ENCODE peak calls at places on chromosome 17, in four cellular contexts. One of them, this sample, is unnamed.

GRCh38 chr17:75430159-75430748 is 24.8 kb upstream of the GRB2 start:
- DNase-seq in WTC11: peak
- DNase-seq in A549: peak
- DNase-seq in HepG2: peak
- DNase-seq in this sample: no peak

GRCh38 chr17:58446086-58446485 is 28.8 kb upstream of the RNF43 start:
- DNase-seq in A549: no peak
- DNase-seq in WTC11: no peak
- DNase-seq in HepG2: no peak
- DNase-seq in this sample: no peak

GRCh38 chr17:6639651-6640535 is 618 bp downstream of the KIAA0753 start:
- DNase-seq in A549: no peak
- DNase-seq in HepG2: no peak
- DNase-seq in WTC11: peak
- DNase-seq in this sample: peak

GRCh38 chr17:57506253-57506911 is 238.7 kb downstream of the CCDC182 start:
- DNase-seq in HepG2: no peak
- DNase-seq in WTC11: no peak
- DNase-seq in A549: no peak
- DNase-seq in this sample: no peak

GRCh38 chr17:9336817-9337216 is 238.8 kb downstream of the STX8 start:
- DNase-seq in HepG2: no peak
- DNase-seq in WTC11: no peak
- DNase-seq in A549: no peak
- DNase-seq in this sample: no peak

GRCh38 chr17:77492446-77493237 is 351.9 kb downstream of the SEC14L1 start:
- DNase-seq in WTC11: peak
- DNase-seq in A549: no peak
- DNase-seq in HepG2: no peak
- DNase-seq in this sample: no peak

GRCh38 chr17:4018446-4018845 is 54.2 kb upstream of the ATP2A3 start:
- DNase-seq in HepG2: no peak
- DNase-seq in WTC11: no peak
- DNase-seq in A549: no peak
- DNase-seq in this sample: no peak

GRCh38 chr17:39791296-39791992 is 53.7 kb downstream of the GRB7 start:
- DNase-seq in A549: no peak
- DNase-seq in WTC11: no peak
- DNase-seq in HepG2: no peak
- DNase-seq in this sample: no peak

GRCh38 chr17:67850991-67851631 is 25.8 kb downstream of the BPTF start:
- DNase-seq in WTC11: no peak
- DNase-seq in A549: no peak
- DNase-seq in HepG2: no peak
- DNase-seq in this sample: no peak

GRCh38 chr17:62681061-62681938 is 53.8 kb downstream of the MRC2 start:
- DNase-seq in HepG2: no peak
- DNase-seq in WTC11: no peak
- DNase-seq in A549: no peak
- DNase-seq in this sample: peak

GRCh38 chr17:42347198-42347597 is 41.0 kb downstream of the STAT3 start:
- DNase-seq in WTC11: no peak
- DNase-seq in A549: no peak
- DNase-seq in HepG2: no peak
- DNase-seq in this sample: no peak

GRCh38 chr17:49365667-49366066 is 3.6 kb upstream of the ZNF652 start:
- DNase-seq in A549: peak
- DNase-seq in HepG2: peak
- DNase-seq in WTC11: peak
- DNase-seq in this sample: peak

GRCh38 chr17:40499551-40500189 is 1.8 kb downstream of the TNS4 start:
- DNase-seq in A549: peak
- DNase-seq in HepG2: peak
- DNase-seq in WTC11: peak
- DNase-seq in this sample: no peak

GRCh38 chr17:28982191-28982793 is 23.5 kb downstream of the SEZ6 start:
- DNase-seq in HepG2: peak
- DNase-seq in A549: no peak
- DNase-seq in WTC11: no peak
- DNase-seq in this sample: no peak

GRCh38 chr17:6995500-6996255 is at the start of gene ALOX12:
- DNase-seq in A549: no peak
- DNase-seq in WTC11: peak
- DNase-seq in HepG2: no peak
- DNase-seq in this sample: no peak

GRCh38 chr17:28549274-28550132 is 2.9 kb downstream of the UNC119 start:
- DNase-seq in A549: no peak
- DNase-seq in HepG2: no peak
- DNase-seq in WTC11: no peak
- DNase-seq in this sample: no peak

GRCh38 chr17:81200695-81201580 is 21.8 kb downstream of the CEP131 start:
- DNase-seq in WTC11: no peak
- DNase-seq in HepG2: peak
- DNase-seq in A549: peak
- DNase-seq in this sample: peak

GRCh38 chr17:63939884-63940283 is 7.8 kb upstream of the CD79B start:
- DNase-seq in HepG2: no peak
- DNase-seq in WTC11: no peak
- DNase-seq in A549: no peak
- DNase-seq in this sample: no peak

GRCh38 chr17:43543771-43544575 is 2.2 kb downstream of the ETV4 start:
- DNase-seq in HepG2: peak
- DNase-seq in A549: no peak
- DNase-seq in WTC11: peak
- DNase-seq in this sample: peak

GRCh38 chr17:34606721-34607120 is 27.3 kb downstream of the TMEM132E start:
- DNase-seq in A549: no peak
- DNase-seq in HepG2: no peak
- DNase-seq in WTC11: no peak
- DNase-seq in this sample: no peak

GRCh38 chr17:29855686-29856085 is 74.3 kb downstream of the SSH2 start:
- DNase-seq in WTC11: no peak
- DNase-seq in A549: no peak
- DNase-seq in HepG2: no peak
- DNase-seq in this sample: no peak

GRCh38 chr17:7327501-7327900 is 1.6 kb downstream of the NEURL4 start:
- DNase-seq in A549: no peak
- DNase-seq in HepG2: no peak
- DNase-seq in WTC11: no peak
- DNase-seq in this sample: no peak

GRCh38 chr17:35900280-35900679 is 20.1 kb upstream of the CCL5 start:
- DNase-seq in WTC11: no peak
- DNase-seq in HepG2: no peak
- DNase-seq in A549: no peak
- DNase-seq in this sample: no peak

GRCh38 chr17:47978324-47978723 is 7.4 kb downstream of the CDK5RAP3 start:
- DNase-seq in HepG2: peak
- DNase-seq in A549: peak
- DNase-seq in WTC11: peak
- DNase-seq in this sample: peak

GRCh38 chr17:3870871-3871306 is 22.0 kb downstream of the CAMKK1 start:
- DNase-seq in WTC11: no peak
- DNase-seq in HepG2: no peak
- DNase-seq in A549: no peak
- DNase-seq in this sample: peak

GRCh38 chr17:57404073-57404472 is 147.8 kb downstream of the MSI2 start:
- DNase-seq in A549: peak
- DNase-seq in WTC11: no peak
- DNase-seq in HepG2: peak
- DNase-seq in this sample: no peak

GRCh38 chr17:70677783-70678647 is 508.7 kb downstream of the KCNJ2 start:
- DNase-seq in WTC11: peak
- DNase-seq in A549: no peak
- DNase-seq in HepG2: peak
- DNase-seq in this sample: no peak

GRCh38 chr17:50194441-50195195 is 6.8 kb downstream of the COL1A1 start:
- DNase-seq in A549: no peak
- DNase-seq in HepG2: no peak
- DNase-seq in WTC11: no peak
- DNase-seq in this sample: no peak

GRCh38 chr17:79305376-79305775 is 230.8 kb downstream of the ENGASE start:
- DNase-seq in A549: no peak
- DNase-seq in WTC11: no peak
- DNase-seq in HepG2: no peak
- DNase-seq in this sample: peak

GRCh38 chr17:31523862-31524730 is 132.6 kb downstream of the RAB11FIP4 start:
- DNase-seq in A549: no peak
- DNase-seq in HepG2: no peak
- DNase-seq in WTC11: no peak
- DNase-seq in this sample: no peak

GRCh38 chr17:77281024-77281903 is 140.5 kb downstream of the SEC14L1 start:
- DNase-seq in A549: peak
- DNase-seq in HepG2: peak
- DNase-seq in WTC11: peak
- DNase-seq in this sample: peak

GRCh38 chr17:66435182-66435581 is 132.8 kb downstream of the PRKCA start:
- DNase-seq in A549: no peak
- DNase-seq in HepG2: no peak
- DNase-seq in WTC11: no peak
- DNase-seq in this sample: no peak

GRCh38 chr17:6388416-6388815 is 46.5 kb downstream of the AIPL1 start:
- DNase-seq in WTC11: no peak
- DNase-seq in A549: no peak
- DNase-seq in HepG2: no peak
- DNase-seq in this sample: no peak

GRCh38 chr17:39096435-39097158 is 54.8 kb downstream of the PLXDC1 start:
- DNase-seq in A549: no peak
- DNase-seq in HepG2: no peak
- DNase-seq in WTC11: no peak
- DNase-seq in this sample: no peak

GRCh38 chr17:45780921-45781320 is 3.2 kb upstream of the CRHR1 start:
- DNase-seq in WTC11: no peak
- DNase-seq in A549: no peak
- DNase-seq in HepG2: no peak
- DNase-seq in this sample: no peak

GRCh38 chr17:19387921-19388521 is 1.0 kb upstream of the MFAP4 start:
- DNase-seq in WTC11: no peak
- DNase-seq in A549: no peak
- DNase-seq in HepG2: no peak
- DNase-seq in this sample: no peak

GRCh38 chr17:78653382-78653781 is 76.2 kb upstream of the DNAH17 start:
- DNase-seq in WTC11: no peak
- DNase-seq in A549: no peak
- DNase-seq in HepG2: no peak
- DNase-seq in this sample: no peak

GRCh38 chr17:57652811-57653210 is 92.3 kb downstream of the CCDC182 start:
- DNase-seq in A549: no peak
- DNase-seq in WTC11: no peak
- DNase-seq in HepG2: no peak
- DNase-seq in this sample: no peak

GRCh38 chr17:48570325-48571023 is 7.7 kb downstream of the HOXB4 start:
- DNase-seq in WTC11: no peak
- DNase-seq in HepG2: no peak
- DNase-seq in A549: no peak
- DNase-seq in this sample: peak

GRCh38 chr17:9370464-9370863 is 205.2 kb downstream of the STX8 start:
- DNase-seq in WTC11: no peak
- DNase-seq in A549: no peak
- DNase-seq in HepG2: peak
- DNase-seq in this sample: no peak

DNA sequence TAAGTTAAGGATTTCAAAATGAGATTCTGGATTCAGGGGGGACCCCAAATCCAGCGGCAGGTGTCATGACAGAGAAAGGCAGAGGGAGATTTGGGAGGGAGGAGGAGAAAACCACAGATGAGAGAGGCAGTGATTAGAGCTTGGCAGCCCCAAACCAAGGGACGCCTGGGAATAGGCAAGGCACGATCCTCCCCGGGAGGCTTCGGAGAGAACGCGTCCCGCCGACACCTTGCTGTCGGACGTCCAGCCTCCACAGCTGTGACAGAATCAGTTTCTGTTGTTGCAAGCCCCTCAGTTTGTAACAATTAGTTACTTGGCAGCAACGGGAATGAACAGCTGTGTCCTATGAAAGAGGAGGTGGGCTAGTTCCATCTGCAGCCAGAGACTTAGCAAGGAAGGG is 110.6 kb upstream of the SDK2 start:
- DNase-seq in HepG2: no peak
- DNase-seq in WTC11: no peak
- DNase-seq in A549: no peak
- DNase-seq in this sample: no peak
- TF ChIP-seq HMGXB4 in HepG2: no peak
- TF ChIP-seq HMGXB4 in WTC11: no peak
- TF ChIP-seq HMGXB4 in A549: no peak
- TF ChIP-seq HMGXB4 in this sample: no peak

GRCh38 chr17:11006530-11006929 is 168.6 kb upstream of the PIRT start:
- DNase-seq in HepG2: no peak
- DNase-seq in WTC11: no peak
- DNase-seq in A549: no peak
- DNase-seq in this sample: no peak
- TF ChIP-seq HMGXB4 in HepG2: no peak
- TF ChIP-seq HMGXB4 in WTC11: no peak
- TF ChIP-seq HMGXB4 in A549: no peak
- TF ChIP-seq HMGXB4 in this sample: no peak

GRCh38 chr17:82874011-82874835 is 34.4 kb upstream of the ZNF750 start:
- DNase-seq in HepG2: no peak
- DNase-seq in WTC11: no peak
- DNase-seq in A549: no peak
- DNase-seq in this sample: no peak
- TF ChIP-seq HMGXB4 in HepG2: no peak
- TF ChIP-seq HMGXB4 in WTC11: no peak
- TF ChIP-seq HMGXB4 in A549: no peak
- TF ChIP-seq HMGXB4 in this sample: no peak

GRCh38 chr17:37327341-37328090 is 48.3 kb upstream of the C17orf78 start:
- DNase-seq in WTC11: no peak
- DNase-seq in A549: no peak
- DNase-seq in HepG2: no peak
- DNase-seq in this sample: no peak
- TF ChIP-seq HMGXB4 in WTC11: no peak
- TF ChIP-seq HMGXB4 in A549: no peak
- TF ChIP-seq HMGXB4 in HepG2: no peak
- TF ChIP-seq HMGXB4 in this sample: no peak